ENCODE peak calls at places on chromosomes 11 and 22, in eight cellular contexts. C, W, Y, D, P, B, I and E are unnamed samples.

GRCh38 chr11:2529636-2530035 is 84.8 kb downstream of the KCNQ1 start:
- DNase-seq in B (no peak), D (no peak), P (peak; percentile 72), W (peak; percentile 8), I (peak; percentile 36), Y (peak; percentile 62), C (no peak), E (no peak)

GRCh38 chr11:92779746-92780145 is 189.7 kb upstream of the MTNR1B start:
- DNase-seq in Y (no peak), B (no peak), I (no peak), W (no peak), P (no peak), C (no peak), D (no peak), E (no peak)

GRCh38 chr22:40224702-40225101 is 47.0 kb downstream of the TNRC6B start:
- DNase-seq in W (no peak), P (no peak), D (no peak), Y (no peak), C (no peak), I (no peak), B (no peak), E (no peak)

GRCh38 chr11:103433380-103433779 is 324.2 kb downstream of the DYNC2H1 start:
- DNase-seq in I (no peak), D (no peak), Y (no peak), W (no peak), P (no peak), C (no peak), B (peak; percentile 2), E (no peak)

GRCh38 chr11:40215605-40216004 is 1243.8 kb downstream of the LRRC4C start:
- DNase-seq in W (no peak), B (peak; percentile 89), C (no peak), Y (no peak), D (no peak), P (no peak), I (no peak), E (no peak)

GRCh38 chr11:45654242-45654641 is 11.2 kb downstream of the CHST1 start:
- DNase-seq in Y (peak; percentile 54), W (no peak), D (no peak), P (no peak), B (no peak), I (no peak), C (no peak), E (peak; percentile 29)

GRCh38 chr11:34161812-34162506 is 56.5 kb downstream of the NAT10 start:
- DNase-seq in D (no peak), C (no peak), P (no peak), I (peak; percentile 16), W (no peak), B (no peak), Y (no peak), E (no peak)

GRCh38 chr22:46744581-46744980 is 6.5 kb upstream of the CERK start:
- DNase-seq in C (no peak), W (no peak), B (no peak), P (peak; percentile 22), I (no peak), D (no peak), Y (no peak), E (no peak)

GRCh38 chr22:48318575-48319320 is 1508.9 kb downstream of the BRD1 start:
- DNase-seq in C (no peak), Y (no peak), I (peak; percentile 40), W (no peak), D (no peak), B (no peak), P (peak; percentile 41), E (no peak)

GRCh38 chr22:37232140-37232998 is 11.7 kb downstream of the RAC2 start:
- DNase-seq in B (no peak), Y (no peak), D (no peak), W (no peak), C (no peak), I (peak; percentile 16), P (peak; percentile 47), E (no peak)

GRCh38 chr11:72233773-72234513 is 9.4 kb downstream of the INPPL1 start:
- DNase-seq in Y (peak; percentile 48), P (no peak), I (no peak), D (no peak), C (no peak), W (no peak), B (no peak), E (no peak)

GRCh38 chr11:124402326-124402922 is 3.6 kb upstream of the OR8B3 start:
- DNase-seq in I (no peak), P (no peak), C (peak; percentile 60), W (peak; percentile 11), D (peak; percentile 21), Y (no peak), B (peak; percentile 89), E (peak; percentile 70)

GRCh38 chr22:40107756-40108437 is 69.8 kb upstream of the TNRC6B start:
- DNase-seq in W (no peak), P (no peak), C (no peak), D (no peak), I (no peak), B (no peak), Y (no peak), E (no peak)

GRCh38 chr11:20042025-20042639 is 118.1 kb downstream of the DBX1 start:
- DNase-seq in D (no peak), C (no peak), B (no peak), I (no peak), Y (no peak), W (no peak), P (no peak), E (no peak)

DNA sequence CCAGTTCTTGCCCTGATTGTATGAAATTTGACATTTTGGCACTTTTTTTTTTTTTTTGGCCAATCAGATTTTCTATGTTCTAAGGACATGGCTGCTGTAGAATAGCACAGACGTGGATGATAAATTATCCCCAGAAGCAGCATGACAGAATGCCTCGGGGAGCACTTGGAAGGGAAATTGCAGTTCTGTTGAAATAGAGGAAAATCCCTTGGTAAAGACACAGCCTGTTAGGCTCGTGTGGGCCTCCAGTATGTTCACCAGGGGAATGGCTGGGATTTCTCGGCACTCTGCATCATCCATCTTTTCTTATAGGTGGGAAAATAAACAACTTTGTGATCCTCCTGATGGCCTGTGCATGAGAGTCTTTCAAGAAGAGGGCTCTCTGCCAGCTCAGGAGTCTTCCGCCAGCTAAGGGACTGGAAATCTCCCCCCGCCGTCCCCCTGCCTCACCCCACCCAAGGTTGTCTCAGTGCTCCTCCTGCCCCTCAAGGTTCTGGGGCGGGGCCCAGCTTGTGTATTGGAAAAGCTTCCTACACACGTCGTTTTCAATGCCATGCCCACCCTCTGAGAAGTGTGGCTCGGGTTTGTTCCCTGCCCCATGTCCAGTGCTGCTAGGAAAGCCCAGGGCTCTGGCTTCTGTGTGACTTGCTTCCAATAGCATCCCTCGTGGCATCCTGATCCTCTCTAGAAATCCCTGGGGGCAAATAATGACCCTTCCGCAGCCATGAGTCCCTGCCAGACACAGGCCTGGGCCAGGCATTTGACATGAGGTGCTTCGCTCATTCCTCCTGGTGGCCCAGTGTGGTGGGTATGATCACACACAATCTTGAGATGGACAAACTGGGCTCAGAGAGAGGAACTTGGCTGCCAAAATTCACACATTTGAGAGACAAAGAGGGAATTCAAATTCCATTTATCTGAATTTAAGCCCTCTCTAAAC is 70.6 kb upstream of the ATXN10 start:
- DNase-seq in W (no peak), B (peak; percentile 22), C (no peak), Y (no peak), I (no peak), P (peak; percentile 70), D (no peak), E (no peak)
- H3K27ac ChIP-seq in W (no peak overlapping the region), B (peak overlapping the region; percentile 81), C (no peak overlapping the region), Y (no peak overlapping the region), I (no peak overlapping the region), P (no peak overlapping the region), D (no peak overlapping the region), E (no peak overlapping the region)

DNA sequence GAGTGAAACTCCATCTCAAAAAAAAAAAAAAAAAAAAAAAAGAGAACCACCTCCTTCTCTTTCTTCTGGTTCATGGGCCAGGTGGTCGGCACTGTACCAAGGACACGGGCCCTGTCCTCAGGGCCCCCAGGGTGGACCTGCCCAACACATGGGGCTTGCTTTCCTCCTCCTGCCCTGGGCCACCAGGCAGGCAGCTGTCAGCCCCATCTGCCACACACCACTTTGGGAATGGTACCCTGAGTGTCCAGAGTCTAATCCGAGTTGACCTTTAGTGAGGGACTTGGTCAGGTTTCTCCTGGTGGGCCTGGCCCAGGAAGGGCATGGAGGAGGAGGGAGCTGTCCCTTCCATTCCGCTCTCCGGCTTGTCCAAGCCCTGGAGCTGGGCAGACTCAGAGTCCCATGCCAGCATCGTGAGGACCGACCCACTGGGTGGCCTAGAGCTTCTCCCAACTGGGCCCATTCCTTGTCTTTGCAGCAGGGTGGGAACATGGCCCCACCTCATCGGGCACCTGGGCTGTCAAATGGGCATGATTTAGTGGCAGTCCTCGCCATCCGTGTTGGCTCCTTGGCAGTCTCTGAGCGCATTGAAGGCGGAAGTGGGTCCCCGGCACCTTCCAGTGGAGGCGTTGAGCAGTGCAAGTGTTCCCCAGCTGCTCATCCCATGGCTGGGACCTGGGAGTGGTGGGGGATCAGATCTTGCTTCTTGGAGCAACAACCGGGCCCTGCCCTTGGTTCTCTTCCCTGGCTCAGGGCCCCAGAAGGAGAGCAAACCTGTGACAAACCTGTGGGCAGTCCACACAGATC is 94.8 kb downstream of the BCR start:
- DNase-seq in D (no peak), P (peak; percentile 45), I (no peak), Y (no peak), B (no peak), C (no peak), W (no peak), E (no peak)
- H3K27ac ChIP-seq in D (no peak overlapping the region), P (no peak overlapping the region), I (no peak overlapping the region), Y (no peak overlapping the region), B (no peak overlapping the region), C (no peak overlapping the region), W (no peak overlapping the region), E (no peak overlapping the region)

DNA sequence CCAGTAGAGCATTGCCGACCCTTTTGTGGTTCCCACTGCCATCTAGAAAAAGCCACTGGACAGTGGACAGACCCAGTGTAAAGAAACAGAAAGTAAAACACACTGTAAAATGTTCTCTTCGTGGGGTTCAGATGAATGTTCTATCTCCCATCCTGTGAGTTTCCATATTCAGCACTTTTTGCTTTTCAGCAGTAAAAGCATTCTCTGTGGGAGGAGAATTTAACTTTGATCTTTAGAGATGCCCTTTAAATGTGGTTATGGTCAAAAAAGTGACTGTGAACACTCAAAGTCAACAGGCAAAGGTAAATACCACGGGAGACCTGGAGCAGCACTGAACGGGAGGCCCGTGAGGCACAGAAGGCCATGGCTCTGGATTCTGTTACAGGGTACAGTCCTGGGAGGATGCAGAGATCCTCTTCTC is 53.9 kb downstream of the FLI1 start:
- DNase-seq in W (no peak), C (no peak), B (no peak), I (no peak), D (no peak), Y (no peak), P (no peak), E (no peak)
- H3K27ac ChIP-seq in W (no peak overlapping the region), C (no peak overlapping the region), B (no peak overlapping the region), I (no peak overlapping the region), D (no peak overlapping the region), Y (no peak overlapping the region), P (no peak overlapping the region), E (no peak overlapping the region)

DNA sequence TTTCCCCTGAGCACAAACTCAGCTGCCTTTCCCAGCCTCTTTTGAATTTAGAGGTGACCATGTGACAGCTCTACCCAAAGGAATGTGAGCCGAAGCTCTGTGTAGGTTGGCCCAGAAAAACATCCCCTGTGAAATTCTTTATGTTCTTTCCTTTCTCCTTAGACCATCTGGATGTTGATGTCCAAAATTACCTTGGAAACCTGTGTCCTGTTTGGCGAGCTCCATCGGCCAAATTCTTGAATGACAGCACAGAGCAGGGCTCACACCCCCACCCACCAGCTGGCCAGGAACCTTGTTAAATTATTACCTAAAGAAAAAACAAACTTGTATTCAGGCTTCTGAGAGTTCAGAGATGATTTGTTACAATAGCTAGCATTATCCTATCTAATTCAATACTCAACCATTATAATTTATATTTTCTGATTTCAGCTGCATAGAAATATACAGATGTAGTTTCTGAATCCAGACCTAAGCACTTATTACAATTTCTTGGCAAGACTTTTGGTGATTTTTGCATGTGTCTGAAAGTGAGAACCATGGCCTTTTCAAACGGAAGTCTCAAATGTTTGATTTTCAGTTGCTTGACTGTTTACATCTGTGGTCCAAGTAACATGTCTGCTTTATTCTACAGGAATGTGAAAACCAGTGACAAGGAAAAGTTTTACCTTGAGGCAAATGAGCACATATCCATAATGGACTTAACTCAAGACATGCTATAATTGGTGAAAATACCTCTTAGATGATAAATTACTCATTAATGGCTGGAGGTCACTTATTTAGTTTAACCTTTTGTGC is 554.2 kb downstream of the NTM start:
- DNase-seq in I (no peak), C (no peak), W (no peak), P (no peak), Y (no peak), B (no peak), D (no peak), E (no peak)
- H3K27ac ChIP-seq in I (no peak overlapping the region), C (no peak overlapping the region), W (no peak overlapping the region), P (no peak overlapping the region), Y (no peak overlapping the region), B (no peak overlapping the region), D (no peak overlapping the region), E (peak overlapping the region; percentile 79)